ENCODE peak calls at places on chromosomes 11 and 22, in ten cellular contexts. One of them, this sample, is unnamed.

GRCh38 chr11:111775024-111775710 is 9.0 kb upstream of the PPP2R1B start:
- DNase-seq in fibroblast of lung: peak
- DNase-seq in GM12865: no peak
- DNase-seq in Calu3: no peak
- DNase-seq in NB4: no peak
- DNase-seq in psoas muscle: no peak
- DNase-seq in fibroblast of the aortic adventitia: peak
- DNase-seq in left ventricle myocardium inferior: peak
- DNase-seq in esophagus squamous epithelium: no peak
- DNase-seq in spleen: no peak
- DNase-seq in this sample: no peak

GRCh38 chr22:30754971-30755759 is 60.5 kb downstream of the OSBP2 start:
- DNase-seq in left ventricle myocardium inferior: peak
- DNase-seq in GM12865: peak
- DNase-seq in NB4: peak
- DNase-seq in fibroblast of lung: peak
- DNase-seq in fibroblast of the aortic adventitia: peak
- DNase-seq in psoas muscle: peak
- DNase-seq in spleen: no peak
- DNase-seq in esophagus squamous epithelium: no peak
- DNase-seq in Calu3: peak
- DNase-seq in this sample: peak

GRCh38 chr11:94218372-94218771 is 86.0 kb upstream of the IZUMO1R start:
- DNase-seq in spleen: no peak
- DNase-seq in esophagus squamous epithelium: no peak
- DNase-seq in fibroblast of the aortic adventitia: no peak
- DNase-seq in Calu3: no peak
- DNase-seq in psoas muscle: no peak
- DNase-seq in GM12865: no peak
- DNase-seq in fibroblast of lung: no peak
- DNase-seq in left ventricle myocardium inferior: no peak
- DNase-seq in NB4: peak
- DNase-seq in this sample: no peak

GRCh38 chr22:43276311-43276710 is 66.9 kb downstream of the SCUBE1 start:
- DNase-seq in Calu3: no peak
- DNase-seq in esophagus squamous epithelium: no peak
- DNase-seq in fibroblast of the aortic adventitia: no peak
- DNase-seq in GM12865: no peak
- DNase-seq in spleen: no peak
- DNase-seq in NB4: peak
- DNase-seq in left ventricle myocardium inferior: no peak
- DNase-seq in fibroblast of lung: no peak
- DNase-seq in psoas muscle: no peak
- DNase-seq in this sample: no peak

GRCh38 chr11:63920870-63921417 is 4.0 kb upstream of the RCOR2 start:
- DNase-seq in psoas muscle: no peak
- DNase-seq in fibroblast of lung: no peak
- DNase-seq in spleen: no peak
- DNase-seq in fibroblast of the aortic adventitia: no peak
- DNase-seq in esophagus squamous epithelium: no peak
- DNase-seq in left ventricle myocardium inferior: no peak
- DNase-seq in NB4: no peak
- DNase-seq in GM12865: peak
- DNase-seq in Calu3: no peak
- DNase-seq in this sample: peak

GRCh38 chr11:105181100-105181499 is 41.5 kb upstream of the CARD18 start:
- DNase-seq in NB4: peak
- DNase-seq in psoas muscle: no peak
- DNase-seq in left ventricle myocardium inferior: no peak
- DNase-seq in spleen: no peak
- DNase-seq in fibroblast of the aortic adventitia: peak
- DNase-seq in esophagus squamous epithelium: no peak
- DNase-seq in GM12865: no peak
- DNase-seq in Calu3: no peak
- DNase-seq in fibroblast of lung: peak
- DNase-seq in this sample: no peak

GRCh38 chr11:78773077-78773476 is 198.4 kb upstream of the NARS2 start:
- DNase-seq in psoas muscle: no peak
- DNase-seq in left ventricle myocardium inferior: no peak
- DNase-seq in fibroblast of lung: peak
- DNase-seq in Calu3: no peak
- DNase-seq in NB4: no peak
- DNase-seq in spleen: no peak
- DNase-seq in esophagus squamous epithelium: no peak
- DNase-seq in GM12865: no peak
- DNase-seq in fibroblast of the aortic adventitia: no peak
- DNase-seq in this sample: no peak

GRCh38 chr22:17918840-17919239 is 105.5 kb downstream of the MICAL3 start:
- DNase-seq in fibroblast of lung: peak
- DNase-seq in fibroblast of the aortic adventitia: no peak
- DNase-seq in GM12865: no peak
- DNase-seq in esophagus squamous epithelium: no peak
- DNase-seq in spleen: no peak
- DNase-seq in Calu3: no peak
- DNase-seq in left ventricle myocardium inferior: no peak
- DNase-seq in psoas muscle: no peak
- DNase-seq in NB4: no peak
- DNase-seq in this sample: no peak

GRCh38 chr22:48424661-48425060 is 1403.0 kb downstream of the BRD1 start:
- DNase-seq in NB4: no peak
- DNase-seq in fibroblast of the aortic adventitia: no peak
- DNase-seq in GM12865: no peak
- DNase-seq in esophagus squamous epithelium: no peak
- DNase-seq in fibroblast of lung: no peak
- DNase-seq in Calu3: no peak
- DNase-seq in left ventricle myocardium inferior: no peak
- DNase-seq in spleen: no peak
- DNase-seq in psoas muscle: no peak
- DNase-seq in this sample: no peak

GRCh38 chr11:31875861-31876625 is 64.9 kb upstream of the PAX6 start:
- DNase-seq in fibroblast of lung: peak
- DNase-seq in psoas muscle: no peak
- DNase-seq in left ventricle myocardium inferior: no peak
- DNase-seq in GM12865: no peak
- DNase-seq in spleen: no peak
- DNase-seq in NB4: no peak
- DNase-seq in Calu3: no peak
- DNase-seq in esophagus squamous epithelium: no peak
- DNase-seq in fibroblast of the aortic adventitia: no peak
- DNase-seq in this sample: no peak

DNA sequence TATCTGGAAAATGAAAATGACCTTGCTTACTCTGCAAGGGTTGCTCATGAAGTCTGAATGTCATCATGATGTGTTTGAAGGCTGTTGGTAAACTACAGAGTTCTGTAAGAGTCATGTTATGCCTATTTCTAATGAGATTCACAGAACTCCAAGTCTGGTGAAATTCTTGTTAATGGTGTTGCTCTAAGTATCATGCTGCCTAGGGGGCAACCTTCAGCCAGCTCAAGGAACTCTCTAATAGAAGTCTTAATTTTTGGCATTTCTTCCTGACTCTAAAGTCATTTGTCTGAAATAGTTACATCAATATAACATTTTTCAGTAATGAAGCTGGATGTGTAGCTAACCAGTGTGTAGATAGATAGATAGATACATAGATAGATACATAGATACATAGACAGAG is 302.8 kb downstream of the FAT3 start:
- DNase-seq in GM12865: no peak
- DNase-seq in left ventricle myocardium inferior: no peak
- DNase-seq in NB4: no peak
- DNase-seq in esophagus squamous epithelium: no peak
- DNase-seq in psoas muscle: no peak
- DNase-seq in spleen: no peak
- DNase-seq in Calu3: no peak
- DNase-seq in fibroblast of the aortic adventitia: no peak
- DNase-seq in fibroblast of lung: peak
- DNase-seq in this sample: no peak
- TF ChIP-seq CTCF in GM12865: no peak
- TF ChIP-seq CTCF in left ventricle myocardium inferior: no peak
- TF ChIP-seq CTCF in NB4: no peak
- TF ChIP-seq CTCF in esophagus squamous epithelium: no peak
- TF ChIP-seq CTCF in psoas muscle: no peak
- TF ChIP-seq CTCF in spleen: no peak
- TF ChIP-seq CTCF in Calu3: no peak
- TF ChIP-seq CTCF in fibroblast of the aortic adventitia: no peak
- TF ChIP-seq CTCF in fibroblast of lung: peak
- TF ChIP-seq CTCF in this sample: no peak

DNA sequence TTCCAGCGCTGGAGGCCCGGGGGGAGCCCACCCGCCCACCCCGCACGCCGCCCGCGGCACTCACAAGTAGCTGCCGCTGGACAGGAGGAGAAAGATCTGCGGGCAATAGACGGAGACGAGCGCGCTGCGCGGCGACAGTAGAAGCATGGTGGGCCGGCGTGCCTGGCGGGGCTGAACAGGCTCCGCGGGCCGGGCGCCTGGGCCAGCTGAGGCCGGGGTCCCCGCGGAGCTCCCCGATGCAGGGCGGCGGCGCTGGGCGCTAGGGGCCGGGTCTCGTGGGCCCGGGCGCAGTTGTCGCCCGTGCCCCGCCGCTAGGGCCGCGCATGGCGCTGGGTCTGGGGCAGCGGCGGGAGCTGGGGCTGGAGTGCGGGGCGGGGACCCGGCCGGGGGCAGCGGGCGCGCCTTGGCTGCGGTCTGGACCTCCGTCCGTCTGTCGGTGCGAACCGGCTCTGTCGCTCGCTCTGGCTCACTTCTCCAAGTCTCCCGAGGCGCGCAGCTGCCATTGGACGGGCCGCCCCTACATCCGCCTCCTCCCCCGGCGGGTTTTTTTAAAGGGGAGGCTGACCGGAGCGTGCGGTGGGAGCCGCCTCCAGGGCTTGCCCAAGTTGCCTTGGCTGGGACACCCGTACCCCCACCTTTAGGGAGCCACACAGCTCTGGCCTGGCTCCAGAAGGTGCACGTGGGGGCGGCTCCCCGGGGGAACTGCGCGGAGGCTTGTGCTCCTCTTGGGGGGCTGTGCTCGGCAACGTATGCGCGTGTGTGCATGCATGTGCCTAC is 4.7 kb downstream of the WNT7B start:
- DNase-seq in psoas muscle: no peak
- DNase-seq in GM12865: no peak
- DNase-seq in spleen: no peak
- DNase-seq in fibroblast of the aortic adventitia: no peak
- DNase-seq in fibroblast of lung: peak
- DNase-seq in Calu3: no peak
- DNase-seq in NB4: peak
- DNase-seq in esophagus squamous epithelium: no peak
- DNase-seq in left ventricle myocardium inferior: no peak
- DNase-seq in this sample: peak
- TF ChIP-seq CTCF in psoas muscle: no peak
- TF ChIP-seq CTCF in GM12865: no peak
- TF ChIP-seq CTCF in spleen: no peak
- TF ChIP-seq CTCF in fibroblast of the aortic adventitia: no peak
- TF ChIP-seq CTCF in fibroblast of lung: no peak
- TF ChIP-seq CTCF in Calu3: no peak
- TF ChIP-seq CTCF in NB4: no peak
- TF ChIP-seq CTCF in esophagus squamous epithelium: no peak
- TF ChIP-seq CTCF in left ventricle myocardium inferior: no peak
- TF ChIP-seq CTCF in this sample: no peak

DNA sequence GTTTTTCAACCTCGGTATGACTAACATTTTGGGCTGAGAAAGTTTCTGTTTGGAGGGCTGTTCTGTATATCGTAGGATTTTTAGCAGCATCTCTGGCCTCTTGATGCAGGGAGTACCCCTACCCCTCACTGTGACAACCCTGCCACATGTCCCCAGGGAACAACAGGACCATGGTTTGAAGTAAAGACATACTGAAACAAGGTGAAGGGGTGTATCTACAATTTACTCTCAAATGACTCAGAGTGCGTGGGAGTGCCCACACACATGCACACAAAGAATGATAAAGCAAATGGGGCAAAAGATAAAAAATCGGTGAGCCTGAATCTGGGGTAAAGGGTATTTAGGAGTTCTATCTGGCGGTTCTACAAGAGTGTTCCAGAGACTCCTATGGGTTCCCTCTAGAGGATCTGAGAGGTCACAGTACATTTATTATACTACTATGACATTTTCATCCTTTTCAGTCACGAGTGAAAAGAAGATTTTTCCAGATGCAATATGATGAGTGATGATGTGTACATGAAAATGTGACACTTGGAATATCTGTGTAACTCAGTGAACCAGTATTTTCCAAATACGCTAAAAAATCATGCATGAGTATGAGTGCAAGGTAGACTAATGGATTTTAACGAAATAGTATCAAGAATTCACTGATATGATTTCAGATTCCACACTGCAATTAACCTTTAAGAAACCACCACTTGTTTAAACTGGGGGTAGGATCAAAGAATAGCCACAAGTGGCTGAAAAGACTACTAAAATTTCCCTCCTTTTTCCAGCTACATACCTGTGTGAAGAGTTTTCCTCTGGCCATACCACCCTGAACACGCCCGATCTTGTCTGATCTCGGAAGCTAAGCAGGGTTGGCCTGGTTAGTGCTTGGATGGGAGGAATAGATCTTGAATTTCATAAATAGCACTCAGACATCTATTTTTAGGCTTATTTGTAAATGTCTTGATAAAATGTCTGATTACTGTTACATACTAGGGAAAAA is 56.3 kb upstream of the YPEL1 start:
- DNase-seq in Calu3: no peak
- DNase-seq in NB4: peak
- DNase-seq in fibroblast of lung: peak
- DNase-seq in left ventricle myocardium inferior: no peak
- DNase-seq in esophagus squamous epithelium: no peak
- DNase-seq in spleen: no peak
- DNase-seq in fibroblast of the aortic adventitia: peak
- DNase-seq in GM12865: peak
- DNase-seq in psoas muscle: no peak
- DNase-seq in this sample: peak
- TF ChIP-seq CTCF in Calu3: no peak
- TF ChIP-seq CTCF in NB4: no peak
- TF ChIP-seq CTCF in fibroblast of lung: no peak
- TF ChIP-seq CTCF in left ventricle myocardium inferior: no peak
- TF ChIP-seq CTCF in esophagus squamous epithelium: no peak
- TF ChIP-seq CTCF in spleen: no peak
- TF ChIP-seq CTCF in fibroblast of the aortic adventitia: no peak
- TF ChIP-seq CTCF in GM12865: no peak
- TF ChIP-seq CTCF in psoas muscle: no peak
- TF ChIP-seq CTCF in this sample: no peak

DNA sequence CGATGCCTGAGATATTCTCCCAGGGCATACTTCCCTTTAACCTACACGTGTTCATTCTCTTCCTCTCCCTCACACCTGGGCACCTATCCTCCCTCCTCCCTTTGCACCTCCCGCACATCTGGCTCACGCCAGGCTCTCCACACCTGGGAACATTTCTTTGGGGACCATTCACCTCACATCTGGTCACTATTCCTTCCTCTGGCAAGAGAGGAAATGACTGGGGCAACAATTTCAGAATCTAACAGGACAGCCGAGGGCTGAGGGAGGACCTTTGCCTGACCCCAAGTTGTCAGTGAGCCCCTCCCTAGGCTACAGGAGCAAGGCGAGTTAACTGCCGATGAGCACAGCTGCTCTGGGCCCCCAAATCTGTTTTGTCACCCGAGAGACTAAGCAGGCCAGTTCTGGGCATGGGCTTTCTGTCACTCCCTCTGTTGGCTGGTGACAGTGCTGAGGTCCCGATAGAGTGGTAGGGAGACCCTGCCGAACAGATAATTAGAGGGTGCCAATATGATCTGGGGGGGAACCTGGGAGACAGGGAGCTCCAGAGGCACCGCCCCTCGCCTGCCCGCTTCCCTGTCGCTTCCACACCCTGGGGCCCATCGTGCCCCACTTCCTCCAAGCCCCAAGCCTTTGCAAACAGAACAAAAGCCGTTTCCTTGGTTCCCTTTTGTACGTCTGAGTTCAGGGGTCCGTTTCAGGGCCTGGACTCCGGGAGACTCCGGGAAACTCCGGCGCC is 45.6 kb downstream of the EIF3F start:
- DNase-seq in esophagus squamous epithelium: no peak
- DNase-seq in Calu3: no peak
- DNase-seq in left ventricle myocardium inferior: no peak
- DNase-seq in fibroblast of lung: no peak
- DNase-seq in psoas muscle: no peak
- DNase-seq in NB4: no peak
- DNase-seq in fibroblast of the aortic adventitia: no peak
- DNase-seq in GM12865: no peak
- DNase-seq in spleen: peak
- DNase-seq in this sample: no peak
- TF ChIP-seq CTCF in esophagus squamous epithelium: no peak
- TF ChIP-seq CTCF in Calu3: no peak
- TF ChIP-seq CTCF in left ventricle myocardium inferior: no peak
- TF ChIP-seq CTCF in fibroblast of lung: no peak
- TF ChIP-seq CTCF in psoas muscle: no peak
- TF ChIP-seq CTCF in NB4: no peak
- TF ChIP-seq CTCF in fibroblast of the aortic adventitia: no peak
- TF ChIP-seq CTCF in GM12865: no peak
- TF ChIP-seq CTCF in spleen: no peak
- TF ChIP-seq CTCF in this sample: no peak